ENCODE peak calls at places on chromosomes 7 and 10, in eight cellular contexts. One of them, this sample, is unnamed.
A peak's percentile ranks its signal among the peaks of the same experiment; 100 is the strongest.

GRCh38 chr7:102992820-102993531 is 80.2 kb downstream of the LRRC17 start:
- DNase-seq in activated CD4-positive, alpha-beta T cell treated with anti-CD3 and anti-CD28 coated beads, Interleukin-2, amount 10 ng/mL, durations not matched to agents 7 days and 5 days: no peak
- DNase-seq in cerebellum: no peak
- DNase-seq in GM04503: peak; percentile 29
- DNase-seq in stimulated activated CD8-positive, alpha-beta memory T cell treated with anti-CD3 and anti-CD28 coated beads, Interleukin-12 subunit alpha, Interleukin-12 subunit beta, amount 100 ng/mL, for 4 hours: no peak
- DNase-seq in NCI-H748 treated with DMSO at 0.1 percent for 48 hours: no peak
- DNase-seq in NCI-H446: peak; percentile 62
- DNase-seq in EH: peak; percentile 82
- DNase-seq in this sample: no peak

GRCh38 chr10:17544465-17544864 is 72.7 kb downstream of the HACD1 start:
- DNase-seq in activated CD4-positive, alpha-beta T cell treated with anti-CD3 and anti-CD28 coated beads, Interleukin-2, amount 10 ng/mL, durations not matched to agents 7 days and 5 days: no peak
- DNase-seq in cerebellum: no peak
- DNase-seq in GM04503: peak; percentile 16
- DNase-seq in stimulated activated CD8-positive, alpha-beta memory T cell treated with anti-CD3 and anti-CD28 coated beads, Interleukin-12 subunit alpha, Interleukin-12 subunit beta, amount 100 ng/mL, for 4 hours: no peak
- DNase-seq in NCI-H748 treated with DMSO at 0.1 percent for 48 hours: no peak
- DNase-seq in NCI-H446: no peak
- DNase-seq in EH: no peak
- DNase-seq in this sample: no peak

GRCh38 chr7:4838626-4839334 is 23.1 kb downstream of the PAPOLB start:
- DNase-seq in activated CD4-positive, alpha-beta T cell treated with anti-CD3 and anti-CD28 coated beads, Interleukin-2, amount 10 ng/mL, durations not matched to agents 7 days and 5 days: no peak
- DNase-seq in cerebellum: no peak
- DNase-seq in GM04503: no peak
- DNase-seq in stimulated activated CD8-positive, alpha-beta memory T cell treated with anti-CD3 and anti-CD28 coated beads, Interleukin-12 subunit alpha, Interleukin-12 subunit beta, amount 100 ng/mL, for 4 hours: no peak
- DNase-seq in NCI-H748 treated with DMSO at 0.1 percent for 48 hours: no peak
- DNase-seq in NCI-H446: no peak
- DNase-seq in EH: no peak
- DNase-seq in this sample: no peak

GRCh38 chr7:16063241-16063640 is 358.1 kb downstream of the CRPPA start:
- DNase-seq in activated CD4-positive, alpha-beta T cell treated with anti-CD3 and anti-CD28 coated beads, Interleukin-2, amount 10 ng/mL, durations not matched to agents 7 days and 5 days: no peak
- DNase-seq in cerebellum: no peak
- DNase-seq in GM04503: no peak
- DNase-seq in stimulated activated CD8-positive, alpha-beta memory T cell treated with anti-CD3 and anti-CD28 coated beads, Interleukin-12 subunit alpha, Interleukin-12 subunit beta, amount 100 ng/mL, for 4 hours: no peak
- DNase-seq in NCI-H748 treated with DMSO at 0.1 percent for 48 hours: no peak
- DNase-seq in NCI-H446: no peak
- DNase-seq in EH: no peak
- DNase-seq in this sample: no peak

GRCh38 chr7:78528964-78529363 is 730.4 kb downstream of the PHTF2 start:
- DNase-seq in activated CD4-positive, alpha-beta T cell treated with anti-CD3 and anti-CD28 coated beads, Interleukin-2, amount 10 ng/mL, durations not matched to agents 7 days and 5 days: no peak
- DNase-seq in cerebellum: no peak
- DNase-seq in GM04503: no peak
- DNase-seq in stimulated activated CD8-positive, alpha-beta memory T cell treated with anti-CD3 and anti-CD28 coated beads, Interleukin-12 subunit alpha, Interleukin-12 subunit beta, amount 100 ng/mL, for 4 hours: no peak
- DNase-seq in NCI-H748 treated with DMSO at 0.1 percent for 48 hours: no peak
- DNase-seq in NCI-H446: no peak
- DNase-seq in EH: peak; percentile 26
- DNase-seq in this sample: no peak

GRCh38 chr7:102223175-102223574 is 63.5 kb upstream of the SH2B2 start:
- DNase-seq in activated CD4-positive, alpha-beta T cell treated with anti-CD3 and anti-CD28 coated beads, Interleukin-2, amount 10 ng/mL, durations not matched to agents 7 days and 5 days: no peak
- DNase-seq in cerebellum: no peak
- DNase-seq in GM04503: no peak
- DNase-seq in stimulated activated CD8-positive, alpha-beta memory T cell treated with anti-CD3 and anti-CD28 coated beads, Interleukin-12 subunit alpha, Interleukin-12 subunit beta, amount 100 ng/mL, for 4 hours: no peak
- DNase-seq in NCI-H748 treated with DMSO at 0.1 percent for 48 hours: no peak
- DNase-seq in NCI-H446: no peak
- DNase-seq in EH: no peak
- DNase-seq in this sample: no peak

GRCh38 chr10:84783386-84783785 is 455.0 kb downstream of the CCSER2 start:
- DNase-seq in activated CD4-positive, alpha-beta T cell treated with anti-CD3 and anti-CD28 coated beads, Interleukin-2, amount 10 ng/mL, durations not matched to agents 7 days and 5 days: peak; percentile 16
- DNase-seq in cerebellum: peak; percentile 26
- DNase-seq in GM04503: no peak
- DNase-seq in stimulated activated CD8-positive, alpha-beta memory T cell treated with anti-CD3 and anti-CD28 coated beads, Interleukin-12 subunit alpha, Interleukin-12 subunit beta, amount 100 ng/mL, for 4 hours: no peak
- DNase-seq in NCI-H748 treated with DMSO at 0.1 percent for 48 hours: peak; percentile 70
- DNase-seq in NCI-H446: no peak
- DNase-seq in EH: no peak
- DNase-seq in this sample: peak; percentile 37

GRCh38 chr10:15485684-15486316 is 114.7 kb upstream of the FAM171A1 start:
- DNase-seq in activated CD4-positive, alpha-beta T cell treated with anti-CD3 and anti-CD28 coated beads, Interleukin-2, amount 10 ng/mL, durations not matched to agents 7 days and 5 days: no peak
- DNase-seq in cerebellum: no peak
- DNase-seq in GM04503: peak; percentile 57
- DNase-seq in stimulated activated CD8-positive, alpha-beta memory T cell treated with anti-CD3 and anti-CD28 coated beads, Interleukin-12 subunit alpha, Interleukin-12 subunit beta, amount 100 ng/mL, for 4 hours: no peak
- DNase-seq in NCI-H748 treated with DMSO at 0.1 percent for 48 hours: no peak
- DNase-seq in NCI-H446: no peak
- DNase-seq in EH: peak; percentile 97
- DNase-seq in this sample: no peak

GRCh38 chr10:60944159-60944909 is at the start of gene RHOBTB1:
- DNase-seq in activated CD4-positive, alpha-beta T cell treated with anti-CD3 and anti-CD28 coated beads, Interleukin-2, amount 10 ng/mL, durations not matched to agents 7 days and 5 days: peak; percentile 31
- DNase-seq in cerebellum: peak; percentile 40
- DNase-seq in GM04503: no peak
- DNase-seq in stimulated activated CD8-positive, alpha-beta memory T cell treated with anti-CD3 and anti-CD28 coated beads, Interleukin-12 subunit alpha, Interleukin-12 subunit beta, amount 100 ng/mL, for 4 hours: no peak
- DNase-seq in NCI-H748 treated with DMSO at 0.1 percent for 48 hours: peak; percentile 43
- DNase-seq in NCI-H446: peak; percentile 19
- DNase-seq in EH: peak; percentile 89
- DNase-seq in this sample: peak; percentile 84

GRCh38 chr10:113585949-113586348 is 33.1 kb downstream of the HABP2 start:
- DNase-seq in activated CD4-positive, alpha-beta T cell treated with anti-CD3 and anti-CD28 coated beads, Interleukin-2, amount 10 ng/mL, durations not matched to agents 7 days and 5 days: no peak
- DNase-seq in cerebellum: no peak
- DNase-seq in GM04503: no peak
- DNase-seq in stimulated activated CD8-positive, alpha-beta memory T cell treated with anti-CD3 and anti-CD28 coated beads, Interleukin-12 subunit alpha, Interleukin-12 subunit beta, amount 100 ng/mL, for 4 hours: no peak
- DNase-seq in NCI-H748 treated with DMSO at 0.1 percent for 48 hours: no peak
- DNase-seq in NCI-H446: no peak
- DNase-seq in EH: no peak
- DNase-seq in this sample: no peak

GRCh38 chr7:158858592-158859503 is 2.5 kb downstream of the DYNC2I1 start:
- DNase-seq in activated CD4-positive, alpha-beta T cell treated with anti-CD3 and anti-CD28 coated beads, Interleukin-2, amount 10 ng/mL, durations not matched to agents 7 days and 5 days: no peak
- DNase-seq in cerebellum: no peak
- DNase-seq in GM04503: no peak
- DNase-seq in stimulated activated CD8-positive, alpha-beta memory T cell treated with anti-CD3 and anti-CD28 coated beads, Interleukin-12 subunit alpha, Interleukin-12 subunit beta, amount 100 ng/mL, for 4 hours: no peak
- DNase-seq in NCI-H748 treated with DMSO at 0.1 percent for 48 hours: no peak
- DNase-seq in NCI-H446: no peak
- DNase-seq in EH: peak; percentile 16
- DNase-seq in this sample: no peak

GRCh38 chr10:35003906-35004305 is 86.2 kb downstream of the CUL2 start:
- DNase-seq in activated CD4-positive, alpha-beta T cell treated with anti-CD3 and anti-CD28 coated beads, Interleukin-2, amount 10 ng/mL, durations not matched to agents 7 days and 5 days: no peak
- DNase-seq in cerebellum: no peak
- DNase-seq in GM04503: no peak
- DNase-seq in stimulated activated CD8-positive, alpha-beta memory T cell treated with anti-CD3 and anti-CD28 coated beads, Interleukin-12 subunit alpha, Interleukin-12 subunit beta, amount 100 ng/mL, for 4 hours: no peak
- DNase-seq in NCI-H748 treated with DMSO at 0.1 percent for 48 hours: no peak
- DNase-seq in NCI-H446: no peak
- DNase-seq in EH: no peak
- DNase-seq in this sample: no peak

GRCh38 chr7:31315758-31316157 is 24.8 kb downstream of the NEUROD6 start:
- DNase-seq in activated CD4-positive, alpha-beta T cell treated with anti-CD3 and anti-CD28 coated beads, Interleukin-2, amount 10 ng/mL, durations not matched to agents 7 days and 5 days: no peak
- DNase-seq in cerebellum: no peak
- DNase-seq in GM04503: no peak
- DNase-seq in stimulated activated CD8-positive, alpha-beta memory T cell treated with anti-CD3 and anti-CD28 coated beads, Interleukin-12 subunit alpha, Interleukin-12 subunit beta, amount 100 ng/mL, for 4 hours: no peak
- DNase-seq in NCI-H748 treated with DMSO at 0.1 percent for 48 hours: no peak
- DNase-seq in NCI-H446: no peak
- DNase-seq in EH: no peak
- DNase-seq in this sample: no peak

GRCh38 chr10:43093423-43094090 is 16.7 kb downstream of the RET start:
- DNase-seq in activated CD4-positive, alpha-beta T cell treated with anti-CD3 and anti-CD28 coated beads, Interleukin-2, amount 10 ng/mL, durations not matched to agents 7 days and 5 days: no peak
- DNase-seq in cerebellum: no peak
- DNase-seq in GM04503: no peak
- DNase-seq in stimulated activated CD8-positive, alpha-beta memory T cell treated with anti-CD3 and anti-CD28 coated beads, Interleukin-12 subunit alpha, Interleukin-12 subunit beta, amount 100 ng/mL, for 4 hours: no peak
- DNase-seq in NCI-H748 treated with DMSO at 0.1 percent for 48 hours: no peak
- DNase-seq in NCI-H446: no peak
- DNase-seq in EH: peak; percentile 40
- DNase-seq in this sample: peak; percentile 74

GRCh38 chr10:122152544-122152943 is 118.6 kb upstream of the BTBD16 start:
- DNase-seq in activated CD4-positive, alpha-beta T cell treated with anti-CD3 and anti-CD28 coated beads, Interleukin-2, amount 10 ng/mL, durations not matched to agents 7 days and 5 days: no peak
- DNase-seq in cerebellum: peak; percentile 74
- DNase-seq in GM04503: peak; percentile 67
- DNase-seq in stimulated activated CD8-positive, alpha-beta memory T cell treated with anti-CD3 and anti-CD28 coated beads, Interleukin-12 subunit alpha, Interleukin-12 subunit beta, amount 100 ng/mL, for 4 hours: no peak
- DNase-seq in NCI-H748 treated with DMSO at 0.1 percent for 48 hours: no peak
- DNase-seq in NCI-H446: peak; percentile 85
- DNase-seq in EH: peak; percentile 70
- DNase-seq in this sample: no peak

GRCh38 chr10:69439350-69439739 is 11.9 kb upstream of the TSPAN15 start:
- DNase-seq in activated CD4-positive, alpha-beta T cell treated with anti-CD3 and anti-CD28 coated beads, Interleukin-2, amount 10 ng/mL, durations not matched to agents 7 days and 5 days: no peak
- DNase-seq in cerebellum: peak; percentile 66
- DNase-seq in GM04503: no peak
- DNase-seq in stimulated activated CD8-positive, alpha-beta memory T cell treated with anti-CD3 and anti-CD28 coated beads, Interleukin-12 subunit alpha, Interleukin-12 subunit beta, amount 100 ng/mL, for 4 hours: no peak
- DNase-seq in NCI-H748 treated with DMSO at 0.1 percent for 48 hours: no peak
- DNase-seq in NCI-H446: peak; percentile 60
- DNase-seq in EH: peak; percentile 66
- DNase-seq in this sample: no peak

This sample was measured in BE2C.